ENCODE peak calls at places on chromosomes 5 and 9, in four cellular contexts. E is AG10803, U is ovary, F is GM23338. P is an unnamed sample.

GRCh38 chr5:81534481-81534840 is 140.5 kb upstream of the ACOT12 start:
- DNase-seq in U (no peak), F (no peak), E (peak), P (no peak)

GRCh38 chr5:1763548-1763911 is 36.1 kb downstream of the MRPL36 start:
- DNase-seq in U (peak), E (peak), F (peak), P (no peak)

GRCh38 chr5:76303917-76304316 is 99.2 kb upstream of the IQGAP2 start:
- DNase-seq in U (no peak), E (no peak), F (no peak), P (no peak)

GRCh38 chr9:19485193-19485592 is 76.4 kb downstream of the ACER2 start:
- DNase-seq in E (no peak), U (no peak), F (no peak), P (no peak)

GRCh38 chr9:70609542-70610286 is 195.3 kb upstream of the KLF9 start:
- DNase-seq in F (no peak), U (peak), E (peak), P (no peak)

GRCh38 chr5:31806566-31806965 is 167.6 kb downstream of the PDZD2 start:
- DNase-seq in E (peak), U (no peak), F (no peak), P (no peak)

GRCh38 chr5:96209829-96210228 is 223.2 kb downstream of the PCSK1 start:
- DNase-seq in E (peak), F (no peak), U (no peak), P (no peak)

GRCh38 chr5:55407059-55407684 is 99.4 kb downstream of the MTREX start:
- DNase-seq in U (no peak), E (peak), F (peak), P (peak)

GRCh38 chr9:127114606-127115005 is 7.8 kb downstream of the ANGPTL2 start:
- DNase-seq in U (no peak), F (no peak), E (no peak), P (no peak)

GRCh38 chr9:114910541-114910940 is 19.9 kb downstream of the TNFSF8 start:
- DNase-seq in U (no peak), E (peak), F (no peak), P (peak)

GRCh38 chr5:352639-353598 is 31.4 kb downstream of the AHRR start:
- DNase-seq in F (peak), E (no peak), U (no peak), P (no peak)

GRCh38 chr9:23606107-23606506 is 219.9 kb downstream of the ELAVL2 start:
- DNase-seq in F (no peak), U (no peak), E (no peak), P (no peak)

GRCh38 chr5:113663879-113664278 is 150.4 kb downstream of the YTHDC2 start:
- DNase-seq in U (no peak), E (peak), F (peak), P (peak)

GRCh38 chr9:20187318-20187717 is 398.5 kb upstream of the SLC24A2 start:
- DNase-seq in E (no peak), F (no peak), U (no peak), P (no peak)

GRCh38 chr9:87529666-87530065 is 32.0 kb downstream of the DAPK1 start:
- DNase-seq in E (no peak), F (peak), U (no peak), P (peak)

GRCh38 chr5:172089298-172090117 is 83.1 kb upstream of the FBXW11 start:
- DNase-seq in U (no peak), E (no peak), F (no peak), P (no peak)

GRCh38 chr9:121279841-121280388 is 12.0 kb downstream of the GSN start:
- DNase-seq in U (no peak), F (no peak), E (no peak), P (no peak)

GRCh38 chr9:121278535-121279169 is 10.7 kb downstream of the GSN start:
- DNase-seq in U (no peak), F (peak), E (peak), P (peak)

GRCh38 chr9:121275781-121276658 is 8.1 kb downstream of the GSN start:
- DNase-seq in E (peak), U (no peak), F (no peak), P (no peak)

GRCh38 chr9:121277026-121277425 is 9.1 kb downstream of the GSN start:
- DNase-seq in U (no peak), F (no peak), E (no peak), P (no peak)

GRCh38 chr9:121277518-121278275 is 9.7 kb downstream of the GSN start:
- DNase-seq in F (no peak), E (peak), U (no peak), P (no peak)
- H3K4me3 ChIP-seq in F (no peak), E (peak), U (no peak), P (no peak)

GRCh38 chr5:118956727-118957126 is 31.6 kb downstream of the DTWD2 start:
- DNase-seq in F (peak), U (no peak), E (peak), P (no peak)
- TF ChIP-seq CTCF in F (peak), U (no peak), E (peak), P (peak)

DNA sequence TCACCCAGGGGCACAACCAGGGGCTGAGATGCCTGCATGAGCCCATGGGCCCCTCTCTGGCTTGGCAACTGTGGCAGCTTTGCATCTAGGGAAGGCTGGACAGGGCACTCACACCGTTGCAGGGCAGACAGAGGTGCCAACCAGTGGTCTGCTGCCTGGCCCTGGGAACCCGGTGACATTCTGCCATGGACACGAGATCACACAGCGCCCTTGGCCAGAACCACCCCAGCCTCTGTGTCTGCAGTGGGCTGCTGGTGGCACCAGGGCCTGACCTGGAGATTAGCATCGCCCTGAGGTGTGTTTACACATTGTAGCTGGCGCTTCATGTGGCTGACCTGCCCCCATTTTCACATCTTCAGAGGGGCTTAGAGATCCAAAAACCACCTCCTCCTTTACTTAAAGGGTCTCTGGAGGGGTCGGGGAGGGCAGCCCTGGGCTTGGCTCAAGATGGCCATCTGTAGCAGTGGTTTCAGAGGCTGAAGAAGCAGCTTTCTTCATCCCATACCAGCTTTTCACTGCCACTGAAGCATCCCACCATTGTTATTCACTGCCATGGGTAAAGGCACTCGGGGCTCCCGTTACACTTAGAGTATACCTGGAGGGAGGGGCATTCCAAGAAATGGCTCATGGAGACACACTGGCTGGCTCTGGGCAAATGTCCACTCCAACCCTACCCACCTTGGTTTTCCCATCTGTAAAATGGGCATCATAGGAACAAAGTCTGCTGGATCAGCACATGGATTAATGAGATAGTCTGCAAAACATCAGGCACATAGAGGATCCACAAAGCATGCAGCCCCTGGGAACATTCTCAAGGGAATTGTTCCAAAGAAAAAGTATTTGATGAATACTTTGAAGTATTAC is 11.4 kb downstream of the DCANP1 start:
- DNase-seq in E (no peak), U (no peak), F (no peak), P (no peak)
- H3K4me3 ChIP-seq in E (no peak), U (no peak), F (no peak), P (no peak)

DNA sequence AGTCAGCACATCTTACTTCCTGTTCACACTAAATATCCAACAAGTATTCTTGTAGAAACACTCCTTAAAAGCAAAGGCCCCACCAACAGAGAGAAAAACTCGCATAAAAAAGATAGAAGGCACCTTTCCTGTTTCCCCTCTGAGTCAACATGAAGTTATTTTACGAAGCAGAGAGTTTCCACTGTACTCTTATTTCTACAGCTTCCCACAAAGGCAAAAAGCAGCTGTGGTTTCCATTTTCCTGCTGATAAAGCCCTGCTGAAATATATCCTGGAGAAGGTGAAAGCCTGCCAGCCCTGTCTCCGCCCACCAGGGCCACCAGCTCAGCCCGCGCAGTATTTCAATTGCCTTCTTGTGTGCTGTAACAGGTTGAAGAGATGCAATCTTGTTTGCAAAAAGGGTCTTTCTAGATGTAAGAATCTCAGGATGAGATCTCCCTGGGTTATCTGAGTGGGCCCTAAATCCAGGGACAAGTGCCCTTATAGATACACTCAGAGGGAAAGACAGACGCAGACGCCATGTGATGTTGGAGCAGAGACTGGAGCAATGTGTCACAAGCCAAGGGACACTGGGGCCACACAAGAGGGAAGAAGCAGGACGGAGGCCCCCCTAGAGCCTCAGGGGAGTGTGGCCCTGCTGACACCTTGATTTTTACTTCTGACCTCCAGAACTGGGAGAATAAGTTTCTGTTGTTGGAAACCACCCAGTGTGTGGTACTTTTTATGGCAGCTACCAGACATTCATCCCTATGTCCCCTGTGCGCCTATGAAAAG is 19.9 kb downstream of the SEMA4D start:
- DNase-seq in U (peak), E (no peak), F (no peak), P (no peak)
- TF ChIP-seq CTCF in U (no peak), E (no peak), F (no peak), P (no peak)

DNA sequence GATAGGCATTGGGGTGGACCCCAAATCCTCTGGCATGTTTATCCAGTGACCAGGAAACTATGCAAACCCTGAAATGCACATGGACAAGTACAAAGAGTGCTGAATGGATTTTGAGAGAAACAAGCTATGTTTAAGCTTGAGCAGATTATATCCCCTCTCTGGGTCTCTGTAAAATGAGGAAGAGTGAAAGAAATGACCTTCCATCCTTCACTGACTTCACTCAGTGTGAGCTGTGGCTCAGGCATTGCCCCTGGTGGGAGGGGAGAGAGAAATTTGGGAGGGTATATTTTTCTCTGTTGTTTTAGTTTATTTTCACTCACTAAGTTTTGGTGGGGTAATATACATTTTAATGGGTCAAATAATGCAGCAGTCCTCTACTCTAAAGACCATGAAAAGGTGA is 283.4 kb downstream of the EBF1 start:
- DNase-seq in F (no peak), E (no peak), U (no peak), P (no peak)
- H3K4me3 ChIP-seq in F (no peak), E (no peak), U (no peak), P (no peak)

DNA sequence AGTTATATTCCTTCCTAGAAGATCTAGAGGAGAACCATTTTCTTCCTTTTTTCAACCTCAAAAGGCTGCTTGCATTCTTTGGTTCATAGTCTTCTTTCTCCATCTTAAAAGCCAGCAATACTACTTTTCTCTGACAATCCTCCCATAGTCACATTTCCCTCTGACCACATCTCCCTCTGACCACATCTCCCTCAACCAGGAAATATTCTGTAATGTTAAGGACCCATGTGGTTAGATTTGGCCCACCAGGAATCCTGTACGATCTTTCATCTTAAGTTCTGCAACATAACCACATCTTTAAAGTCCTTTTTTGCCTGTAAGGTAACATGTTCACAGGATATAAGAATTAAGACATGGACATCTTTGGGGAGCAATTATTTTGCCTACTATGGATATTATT is 179.4 kb upstream of the SPEF2 start:
- DNase-seq in F (no peak), U (no peak), E (no peak), P (no peak)
- TF ChIP-seq CTCF in F (no peak), U (no peak), E (no peak), P (no peak)